ENCODE peak calls at places on chromosomes 2 and 18, in five cellular contexts. U is stomach, I is HepG2, B is IMR-90, V is A549. Q is an unnamed sample.

GRCh38 chr2:166410828-166411472 is 35.2 kb upstream of the SCN9A start:
- DNase-seq in I (peak), B (peak), V (no peak), U (no peak), Q (no peak)

GRCh38 chr18:10010611-10011015 is 96.8 kb downstream of the VAPA start:
- DNase-seq in V (no peak), B (peak), U (peak), I (no peak), Q (no peak)

GRCh38 chr18:9507565-9508088 is 32.3 kb downstream of the RALBP1 start:
- DNase-seq in B (no peak), U (no peak), I (no peak), V (no peak), Q (no peak)

GRCh38 chr18:43195421-43195820 is 79.9 kb upstream of the RIT2 start:
- DNase-seq in V (no peak), I (no peak), B (no peak), U (no peak), Q (no peak)

GRCh38 chr2:51918113-51918512 is 886.2 kb upstream of the NRXN1 start:
- DNase-seq in U (no peak), V (no peak), B (peak), I (no peak), Q (no peak)

GRCh38 chr2:59885536-59885935 is 667.9 kb downstream of the BCL11A start:
- DNase-seq in B (no peak), U (no peak), I (no peak), V (no peak), Q (no peak)

GRCh38 chr2:86066915-86067314 is 38.8 kb downstream of the POLR1A start:
- DNase-seq in V (no peak), U (no peak), B (no peak), I (no peak), Q (no peak)

GRCh38 chr18:55510809-55511208 is 77.2 kb downstream of the TCF4 start:
- DNase-seq in I (no peak), U (no peak), B (peak), V (no peak), Q (no peak)

GRCh38 chr2:2325538-2325937 is 5.5 kb downstream of the MYT1L start:
- DNase-seq in U (no peak), I (no peak), B (no peak), V (no peak), Q (no peak)

GRCh38 chr2:33373986-33374385 is 102.5 kb upstream of the RASGRP3 start:
- DNase-seq in U (no peak), V (no peak), B (peak), I (no peak), Q (no peak)

GRCh38 chr2:126662623-126663022 is 6.7 kb downstream of the GYPC start:
- DNase-seq in V (no peak), U (no peak), I (no peak), B (no peak), Q (no peak)

GRCh38 chr2:218033208-218033589 is 30.4 kb upstream of the TNS1 start:
- DNase-seq in I (no peak), B (no peak), U (no peak), V (no peak), Q (no peak)

GRCh38 chr18:34158881-34159690 is 65.6 kb downstream of the NOL4 start:
- DNase-seq in U (peak), V (no peak), I (peak), B (peak), Q (no peak)

GRCh38 chr18:50315100-50315871 is 27.8 kb upstream of the CXXC1 start:
- DNase-seq in I (no peak), B (no peak), V (no peak), U (no peak), Q (no peak)

GRCh38 chr2:38791747-38792146 is 13.7 kb downstream of the GEMIN6 start:
- DNase-seq in V (no peak), I (no peak), U (no peak), B (no peak), Q (no peak)

GRCh38 chr2:136131484-136131960 is 13.6 kb upstream of the CXCR4 start:
- DNase-seq in I (no peak), U (no peak), V (no peak), B (no peak), Q (no peak)

GRCh38 chr18:23812566-23813440 is 123.5 kb downstream of the LAMA3 start:
- DNase-seq in I (no peak), V (peak), B (peak), U (no peak), Q (no peak)

GRCh38 chr18:64416990-64417389 is 268.1 kb upstream of the LINC00305 start:
- DNase-seq in B (no peak), I (no peak), V (no peak), U (no peak), Q (no peak)

GRCh38 chr2:207624170-207625013 is 802 bp downstream of the METTL21A start:
- DNase-seq in V (peak), I (peak), B (peak), U (peak), Q (peak)
- TF ChIP-seq POLR2A in V (peak), I (peak), B (peak), U (no peak), Q (peak)

GRCh38 chr2:28378679-28379392 is 13.8 kb upstream of the FOSL2 start:
- DNase-seq in B (no peak), I (no peak), V (no peak), U (no peak), Q (no peak)
- TF ChIP-seq POLR2A in B (no peak), I (no peak), V (no peak), U (no peak), Q (no peak)

GRCh38 chr2:234869164-234869563 is 82.7 kb upstream of the SH3BP4 start:
- DNase-seq in V (no peak), I (no peak), U (no peak), B (no peak), Q (no peak)
- TF ChIP-seq POLR2A in V (no peak), I (no peak), U (no peak), B (no peak), Q (no peak)

GRCh38 chr2:174486614-174487535 is at the start of gene GPR155:
- DNase-seq in B (peak), I (peak), U (peak), V (peak), Q (peak)
- TF ChIP-seq POLR2A in B (peak), I (peak), U (no peak), V (peak), Q (peak)

GRCh38 chr2:73984203-73984921 is at the start of gene TET3:
- DNase-seq in V (no peak), I (no peak), B (no peak), U (peak), Q (no peak)
- TF ChIP-seq POLR2A in V (peak), I (no peak), B (no peak), U (no peak), Q (no peak)

DNA sequence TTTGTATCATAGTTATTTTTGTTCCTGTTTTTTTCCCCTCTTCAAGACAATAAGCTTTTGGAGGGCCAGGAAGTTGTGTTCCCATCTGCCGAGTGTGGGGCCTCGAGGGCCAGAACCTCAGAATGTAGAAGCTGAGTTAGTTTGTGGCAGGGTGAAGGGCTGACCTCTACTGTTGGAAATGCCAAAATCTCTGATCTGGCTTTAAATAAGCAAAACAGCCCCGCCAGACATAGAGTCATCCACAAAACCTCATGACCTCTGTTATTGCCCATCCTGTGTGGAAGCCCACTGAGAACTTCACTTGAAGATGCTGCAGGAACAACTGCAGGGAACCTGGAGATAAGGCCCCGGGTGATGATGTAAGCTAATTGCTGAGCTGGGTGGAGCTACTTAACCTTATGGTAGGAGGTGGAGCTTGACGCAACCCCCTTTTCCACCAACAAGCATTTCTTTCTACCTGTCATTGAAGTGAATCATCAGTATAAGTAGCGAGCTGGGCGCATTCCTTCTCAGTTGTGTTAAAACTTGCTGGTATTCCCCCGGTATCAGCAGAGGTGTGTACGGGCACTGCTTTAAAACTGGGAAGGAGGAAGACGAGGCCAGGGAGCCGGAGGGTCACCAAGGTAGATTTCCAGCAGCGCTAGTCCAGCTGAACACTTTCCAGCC is 177.2 kb downstream of the NEDD4L start:
- DNase-seq in I (peak), U (peak), V (peak), B (peak), Q (no peak)
- TF ChIP-seq POLR2A in I (peak), U (peak), V (no peak), B (no peak), Q (no peak)

GRCh38 chr2:65231892-65232477 is 4.4 kb downstream of the ACTR2 start:
- DNase-seq in V (no peak), I (no peak), U (no peak), B (peak), Q (no peak)

GRCh38 chr2:65231121-65231520 is 3.5 kb downstream of the ACTR2 start:
- DNase-seq in U (no peak), I (no peak), B (peak), V (no peak), Q (peak)

GRCh38 chr2:65227471-65228248 is at the start of gene ACTR2:
- DNase-seq in I (peak), V (peak), U (peak), B (peak), Q (peak)

GRCh38 chr2:65227035-65227470 is 578 bp upstream of the ACTR2 start:
- DNase-seq in B (no peak), U (no peak), V (no peak), I (peak), Q (no peak)

GRCh38 chr2:65228249-65228750 is 669 bp downstream of the ACTR2 start:
- DNase-seq in I (peak), U (no peak), B (peak), V (no peak), Q (no peak)
- TF ChIP-seq POLR2A in I (no peak), U (no peak), B (no peak), V (no peak), Q (no peak)

DNA sequence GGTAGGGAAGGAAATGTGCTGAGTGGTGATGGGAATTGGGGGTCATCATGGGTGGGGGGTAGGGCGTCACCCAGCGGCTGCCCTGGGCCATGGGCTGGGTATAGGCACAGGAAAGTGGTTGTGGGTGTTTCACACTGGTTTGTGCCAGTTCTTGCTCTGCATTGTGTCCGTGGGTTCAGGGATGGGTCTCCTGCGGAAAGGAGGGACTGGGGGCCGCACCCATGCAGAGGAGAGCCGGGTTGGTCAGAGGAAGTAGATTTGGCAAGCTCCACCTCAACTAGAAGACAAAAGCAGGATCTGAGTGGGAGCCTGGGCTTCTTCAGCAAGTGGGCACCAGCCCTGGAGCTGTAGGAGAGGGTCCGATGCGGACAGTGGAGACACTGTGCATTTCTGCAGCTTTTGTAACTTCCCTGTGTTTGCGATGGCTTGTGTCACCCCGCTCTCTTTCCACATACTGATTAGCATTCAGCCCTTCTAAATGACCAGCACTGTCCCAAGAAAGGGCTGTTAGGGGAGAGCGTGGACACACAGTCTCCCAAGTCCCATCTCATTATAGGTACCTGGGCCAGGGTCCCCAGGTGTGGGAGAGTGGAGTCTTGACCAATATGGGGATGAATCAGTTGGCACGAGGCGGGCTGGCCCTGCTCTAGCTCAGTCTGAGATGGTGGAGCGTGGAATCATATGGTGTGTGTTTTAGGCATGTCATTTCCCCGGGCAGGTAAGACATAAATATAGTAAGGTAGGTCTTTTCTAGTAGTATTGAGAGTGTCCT is 67.2 kb downstream of the LRRFIP1 start:
- DNase-seq in I (no peak), B (no peak), V (no peak), U (no peak), Q (no peak)
- TF ChIP-seq POLR2A in I (no peak), B (no peak), V (no peak), U (no peak), Q (no peak)

GRCh38 chr2:42855221-42855970 is 63.0 kb upstream of the HAAO start:
- DNase-seq in I (no peak), B (no peak), U (no peak), V (no peak), Q (no peak)

GRCh38 chr2:42856106-42856860 is 63.9 kb upstream of the HAAO start:
- DNase-seq in B (no peak), I (no peak), U (no peak), V (no peak), Q (no peak)

GRCh38 chr2:42858140-42859005 is 66.0 kb upstream of the HAAO start:
- DNase-seq in I (no peak), U (no peak), V (no peak), B (no peak), Q (no peak)

GRCh38 chr2:42859006-42859552 is 66.7 kb upstream of the HAAO start:
- DNase-seq in I (peak), B (peak), V (peak), U (peak), Q (peak)

GRCh38 chr2:42856891-42857632 is 64.7 kb upstream of the HAAO start:
- DNase-seq in V (no peak), B (no peak), I (no peak), U (no peak), Q (no peak)
- TF ChIP-seq POLR2A in V (no peak), B (no peak), I (no peak), U (no peak), Q (no peak)

Q was measured in H54.